ENCODE peak calls at places on chromosomes 7 and 10, in eight cellular contexts. M, X, P, H, J, B, E and T are unnamed samples.

GRCh38 chr7:143205560-143206293 is 16.1 kb upstream of the TAS2R40 start:
- DNase-seq in M (no peak), X (no peak), P (no peak), H (no peak), J (peak; percentile 61), B (no peak), E (no peak), T (no peak)

GRCh38 chr10:65570143-65571010 is 1355.5 kb upstream of the LRRTM3 start:
- DNase-seq in M (peak; percentile 67), X (peak; percentile 81), P (peak; percentile 72), H (peak; percentile 51), J (peak; percentile 22), B (no peak), E (no peak), T (no peak)

GRCh38 chr10:60549686-60550085 is 160.0 kb upstream of the ANK3 start:
- DNase-seq in M (peak; percentile 63), X (peak; percentile 15), P (peak; percentile 48), H (peak; percentile 24), J (peak; percentile 12), B (no peak), E (no peak), T (no peak)

GRCh38 chr7:24233386-24233785 is 50.6 kb upstream of the NPY start:
- DNase-seq in M (no peak), X (no peak), P (no peak), H (no peak), J (no peak), B (no peak), E (no peak), T (no peak)

GRCh38 chr7:155458317-155459132 is 596 bp downstream of the EN2 start:
- DNase-seq in M (no peak), X (no peak), P (no peak), H (no peak), J (no peak), B (no peak), E (no peak), T (no peak)

GRCh38 chr10:44552716-44553115 is 167.8 kb upstream of the CXCL12 start:
- DNase-seq in M (no peak), X (no peak), P (no peak), H (no peak), J (no peak), B (no peak), E (no peak), T (no peak)

GRCh38 chr10:122796796-122797195 is 48.9 kb downstream of the CUZD1 start:
- DNase-seq in M (no peak), X (no peak), P (no peak), H (no peak), J (no peak), B (no peak), E (no peak), T (no peak)

GRCh38 chr7:122067077-122067476 is 77.0 kb downstream of the AASS start:
- DNase-seq in M (no peak), X (no peak), P (no peak), H (no peak), J (no peak), B (no peak), E (no peak), T (no peak)

GRCh38 chr10:21496285-21497176 is 29.0 kb downstream of the SKIDA1 start:
- DNase-seq in M (peak; percentile 62), X (peak; percentile 78), P (peak; percentile 78), H (peak; percentile 63), J (peak; percentile 69), B (no peak), E (peak; percentile 55), T (no peak)

GRCh38 chr7:23547662-23548061 is 15.9 kb upstream of the TRA2A start:
- DNase-seq in M (no peak), X (no peak), P (no peak), H (no peak), J (no peak), B (no peak), E (no peak), T (no peak)

GRCh38 chr10:127398140-127398966 is 150.8 kb upstream of the NPS start:
- DNase-seq in M (peak; percentile 5), X (no peak), P (no peak), H (peak; percentile 3), J (no peak), B (no peak), E (no peak), T (no peak)

GRCh38 chr7:83212883-83213282 is 50.2 kb upstream of the PCLO start:
- DNase-seq in M (no peak), X (no peak), P (no peak), H (no peak), J (no peak), B (no peak), E (no peak), T (no peak)

GRCh38 chr7:132998763-132999162 is 83.1 kb downstream of the CHCHD3 start:
- DNase-seq in M (no peak), X (no peak), P (no peak), H (no peak), J (no peak), B (no peak), E (no peak), T (no peak)
- TF ChIP-seq CTCF in M (no peak), X (no peak), P (no peak), H (no peak), J (no peak), B (no peak), E (no peak), T (no peak)

DNA sequence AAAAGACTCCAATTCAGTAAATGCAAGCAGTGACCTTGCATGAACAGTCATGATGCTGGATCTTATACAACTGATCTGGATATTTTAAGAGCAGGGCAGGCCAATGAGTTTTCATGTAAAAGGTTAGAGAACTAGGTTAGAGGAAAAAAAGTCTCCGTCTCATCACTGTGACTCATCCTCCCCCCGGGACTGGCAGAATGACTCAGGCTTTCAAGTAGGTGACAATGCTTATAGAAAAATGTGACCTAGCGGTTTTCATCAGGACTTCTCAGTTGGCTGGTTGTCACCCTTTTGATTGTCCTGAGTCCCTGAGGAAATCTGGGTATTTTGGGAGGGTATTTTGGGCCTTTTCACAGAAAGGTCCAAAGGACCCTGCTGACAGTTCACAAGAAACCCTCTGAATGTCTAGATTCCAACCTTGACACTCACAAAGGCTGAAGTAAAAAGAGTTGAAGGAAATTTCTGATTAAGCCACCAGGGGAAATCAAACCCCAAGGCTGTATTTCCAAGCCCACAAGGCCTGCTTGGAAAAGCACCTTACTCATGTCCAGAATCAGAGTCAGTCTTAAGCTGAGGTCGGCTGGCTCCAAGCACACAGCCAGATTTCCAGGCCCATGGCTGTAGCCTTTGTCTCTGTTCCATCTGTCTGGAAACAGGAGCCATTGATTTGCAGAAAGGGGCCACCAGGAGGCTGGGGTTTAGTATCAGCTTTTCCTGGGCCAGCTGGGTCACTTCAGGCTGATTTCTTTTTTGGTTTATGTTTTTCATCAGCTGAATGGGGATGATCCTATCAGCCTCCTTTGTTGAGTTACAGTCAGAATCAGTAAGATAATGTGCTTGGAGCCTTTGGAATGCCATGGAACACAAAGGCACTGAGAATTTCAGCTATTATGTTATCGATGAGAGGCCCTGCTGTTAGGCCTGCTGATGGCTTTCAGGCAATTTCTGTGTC is 226.4 kb upstream of the HABP2 start:
- DNase-seq in M (peak; percentile 80), X (peak; percentile 54), P (peak; percentile 86), H (peak; percentile 42), J (peak; percentile 66), B (peak; percentile 40), E (no peak), T (peak; percentile 78)
- TF ChIP-seq CTCF in M (no peak), X (no peak), P (peak; percentile 8), H (no peak), J (no peak), B (no peak), E (no peak), T (no peak)

DNA sequence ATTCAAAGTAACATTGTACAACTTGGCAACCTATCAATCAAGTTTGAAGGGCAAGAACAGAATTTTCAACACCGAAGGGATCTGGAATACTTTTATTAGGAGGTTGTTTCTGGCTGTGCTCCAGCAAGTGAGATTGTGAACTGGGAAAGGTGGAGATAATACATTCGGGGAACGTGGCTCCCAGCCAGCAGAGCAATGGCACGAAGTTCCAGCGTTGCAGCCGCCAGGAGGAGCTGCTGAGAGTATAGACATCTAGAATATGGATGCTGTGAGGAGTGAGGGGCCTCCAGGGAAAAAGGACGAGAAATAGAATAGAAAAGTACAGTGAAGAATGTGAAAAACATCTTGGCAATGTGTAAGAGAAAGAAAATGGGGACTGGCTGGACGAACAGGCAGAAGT is 69.5 kb downstream of the TCERG1L start:
- DNase-seq in M (no peak), X (peak; percentile 69), P (peak; percentile 22), H (no peak), J (no peak), B (no peak), E (no peak), T (no peak)
- TF ChIP-seq CTCF in M (no peak), X (peak; percentile 54), P (peak; percentile 36), H (no peak), J (peak; percentile 3), B (no peak), E (no peak), T (no peak)

GRCh38 chr10:9992656-9993055 is 1025.0 kb upstream of the CELF2 start:
- DNase-seq in M (no peak), X (peak; percentile 34), P (no peak), H (no peak), J (no peak), B (no peak), E (no peak), T (no peak)
- TF ChIP-seq CTCF in M (no peak), X (peak; percentile 36), P (no peak), H (no peak), J (no peak), B (no peak), E (no peak), T (no peak)